ENCODE peak calls at places on chromosomes 1 and 21, in five cellular contexts. M is ascending aorta; W is sigmoid colon; B is CD8-positive, alpha-beta T cell; O is stomach. N is an unnamed sample. For H3K36me3, the result is how much of the 10 kb centered on the place peaks cover.

GRCh38 chr1:154935749-154936415 is 637 bp downstream of the PMVK start:
- DNase-seq in M (no peak), W (no peak), B (no peak), O (peak), N (no peak)

GRCh38 chr1:33716976-33717688 is 146.7 kb upstream of the HMGB4 start:
- DNase-seq in M (no peak), W (no peak), B (no peak), O (no peak), N (no peak)

GRCh38 chr1:31444725-31445448 is 31.9 kb downstream of the SERINC2 start:
- DNase-seq in M (no peak), W (no peak), B (no peak), O (peak), N (peak)

GRCh38 chr1:44073528-44073927 is 42.3 kb upstream of the SLC6A9 start:
- DNase-seq in M (no peak), W (no peak), B (no peak), O (no peak), N (no peak)

GRCh38 chr1:203607169-203607873 is 19.3 kb upstream of the ATP2B4 start:
- DNase-seq in M (no peak), W (no peak), B (peak), O (peak), N (peak)

GRCh38 chr1:229148041-229148671 is 122.8 kb upstream of the RAB4A start:
- DNase-seq in M (no peak), W (no peak), B (no peak), O (peak), N (no peak)

GRCh38 chr21:29654203-29654602 is 285.6 kb downstream of the GRIK1 start:
- DNase-seq in M (no peak), W (no peak), B (no peak), O (no peak), N (no peak)

GRCh38 chr1:101278238-101278637 is 41.4 kb downstream of the S1PR1 start:
- DNase-seq in M (no peak), W (no peak), B (no peak), O (no peak), N (no peak)

GRCh38 chr1:201137579-201138310 is 10.8 kb upstream of the ASCL5 start:
- DNase-seq in M (peak), W (peak), B (no peak), O (peak), N (peak)

GRCh38 chr1:47393141-47393540 is 22.9 kb upstream of the FOXE3 start:
- DNase-seq in M (peak), W (no peak), B (no peak), O (no peak), N (no peak)

GRCh38 chr1:24688621-24689195 is 45.6 kb downstream of the SRRM1 start:
- DNase-seq in M (peak), W (peak), B (peak), O (peak), N (peak)

GRCh38 chr21:42360317-42360716 is 6.0 kb downstream of the TFF1 start:
- DNase-seq in M (no peak), W (no peak), B (no peak), O (no peak), N (no peak)

GRCh38 chr21:29323189-29323588 is 24.5 kb downstream of the BACH1 start:
- DNase-seq in M (no peak), W (no peak), B (no peak), O (no peak), N (no peak)

GRCh38 chr1:38589036-38589435 is 270.5 kb downstream of the RRAGC start:
- DNase-seq in M (no peak), W (peak), B (no peak), O (peak), N (peak)

GRCh38 chr1:217138173-217138838 is 415.1 kb upstream of the ESRRG start:
- DNase-seq in M (no peak), W (no peak), B (no peak), O (no peak), N (no peak)

GRCh38 chr1:27690205-27690604 is 18.2 kb upstream of the IFI6 start:
- DNase-seq in M (no peak), W (no peak), B (no peak), O (no peak), N (no peak)

GRCh38 chr21:28761709-28762356 is 230.8 kb downstream of the LTN1 start:
- DNase-seq in M (no peak), W (no peak), B (no peak), O (no peak), N (no peak)

GRCh38 chr1:79082233-79082632 is 75.7 kb upstream of the ADGRL4 start:
- DNase-seq in M (no peak), W (no peak), B (no peak), O (no peak), N (no peak)

GRCh38 chr1:2561898-2562895 is 6.0 kb downstream of the TNFRSF14 start:
- DNase-seq in M (no peak), W (no peak), B (no peak), O (no peak), N (no peak)

GRCh38 chr1:25082216-25082899 is 149.9 kb downstream of the SYF2 start:
- DNase-seq in M (no peak), W (peak), B (no peak), O (no peak), N (no peak)

GRCh38 chr1:17289756-17290155 is 18.2 kb upstream of the PADI4 start:
- DNase-seq in M (no peak), W (no peak), B (no peak), O (no peak), N (no peak)

GRCh38 chr1:78520216-78520615 is 29.4 kb downstream of the PTGFR start:
- DNase-seq in M (no peak), W (no peak), B (no peak), O (no peak), N (no peak)

GRCh38 chr21:18142639-18143038 is 102.0 kb upstream of the CHODL start:
- DNase-seq in M (no peak), W (no peak), B (no peak), O (no peak), N (no peak)

GRCh38 chr1:237799762-237800474 is 90.8 kb downstream of the ZP4 start:
- DNase-seq in M (no peak), W (no peak), B (peak), O (peak), N (peak)

GRCh38 chr21:29499734-29500343 is 201.1 kb downstream of the BACH1 start:
- DNase-seq in M (no peak), W (no peak), B (no peak), O (no peak), N (no peak)

GRCh38 chr1:184032306-184033135 is 5.0 kb downstream of the COLGALT2 start:
- DNase-seq in M (no peak), W (no peak), B (no peak), O (no peak), N (no peak)

GRCh38 chr1:94539496-94539895 is 2.1 kb downstream of the F3 start:
- DNase-seq in M (no peak), W (no peak), B (no peak), O (no peak), N (no peak)

GRCh38 chr1:94537254-94537653 is 4.3 kb downstream of the F3 start:
- DNase-seq in M (no peak), W (no peak), B (no peak), O (no peak), N (no peak)

GRCh38 chr1:94540440-94541174 is 952 bp downstream of the F3 start:
- DNase-seq in M (no peak), W (no peak), B (no peak), O (no peak), N (no peak)

GRCh38 chr1:94535879-94536278 is 5.7 kb downstream of the F3 start:
- DNase-seq in M (no peak), W (no peak), B (no peak), O (no peak), N (no peak)

DNA sequence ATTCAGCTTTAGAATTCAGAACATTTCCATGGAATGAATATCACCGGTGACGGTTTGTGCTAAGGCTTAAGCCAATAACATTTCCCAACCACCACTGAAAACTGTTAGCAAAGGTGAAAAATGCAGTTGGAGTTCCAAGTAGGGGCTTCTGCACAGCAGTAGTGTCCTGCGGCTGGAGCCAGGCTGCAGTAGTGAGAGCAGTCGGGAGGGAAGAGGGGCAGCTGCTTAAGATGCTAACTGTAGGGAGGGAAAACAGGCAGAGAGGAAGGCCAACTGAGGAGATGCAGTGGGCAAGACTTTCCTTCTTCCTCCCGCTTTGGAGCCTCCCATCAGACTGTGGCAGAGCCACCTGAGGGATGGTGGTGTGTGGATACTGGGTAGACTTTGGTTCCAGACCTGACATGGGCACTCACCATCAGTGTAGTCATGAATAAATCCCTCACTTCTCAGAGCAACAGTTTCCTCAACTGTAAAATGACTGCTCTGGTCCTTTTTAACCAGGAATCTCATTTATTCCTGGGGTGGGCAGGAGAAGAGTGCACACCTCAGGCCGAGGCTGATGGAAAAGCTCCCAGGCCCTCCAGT is 3.2 kb downstream of the F3 start:
- DNase-seq in M (no peak), W (no peak), B (no peak), O (no peak), N (no peak)
- H3K4me3 ChIP-seq in M (no peak), W (no peak), B (no peak), O (peak), N (peak)

GRCh38 chr1:245860681-245861552 is 646.2 kb downstream of the SMYD3 start:
- DNase-seq in M (no peak), W (no peak), B (no peak), O (no peak), N (no peak)
- TF ChIP-seq CTCF in M (no peak), W (no peak), B (no peak), O (no peak), N (no peak)

GRCh38 chr1:12246584-12246983 is 16.8 kb downstream of the VPS13D start:
- DNase-seq in M (no peak), W (no peak), B (no peak), O (no peak), N (no peak)
- H3K36me3 ChIP-seq in M (half or more), W (under half), B (half or more), O (half or more), N (half or more)

GRCh38 chr1:226633541-226634155 is 85.1 kb downstream of the STUM start:
- DNase-seq in M (peak), W (peak), B (no peak), O (no peak), N (no peak)
- H3K4me3 ChIP-seq in M (no peak), W (no peak), B (no peak), O (no peak), N (no peak)

GRCh38 chr1:231162300-231162969 is 577 bp downstream of the TRIM67 start:
- DNase-seq in M (no peak), W (no peak), B (peak), O (peak), N (peak)
- TF ChIP-seq CTCF in M (no peak), W (no peak), B (no peak), O (no peak), N (no peak)

GRCh38 chr1:29210278-29211085 is 20.3 kb downstream of the MECR start:
- DNase-seq in M (no peak), W (no peak), B (no peak), O (no peak), N (no peak)
- H3K36me3 ChIP-seq in M (under half), W (under half), B (under half), O (half or more), N (under half)

GRCh38 chr1:36389960-36390359 is 4.2 kb upstream of the STK40 start:
- DNase-seq in M (no peak), W (no peak), B (no peak), O (no peak), N (no peak)
- H3K4me3 ChIP-seq in M (no peak), W (no peak), B (no peak), O (no peak), N (no peak)